ENCODE peak calls at places on chromosomes 7 and 10, in five cellular contexts. One of them, this sample, is unnamed.

GRCh38 chr7:131327049-131327625 is 539 bp upstream of the MKLN1 start:
- DNase-seq in activated CD4-positive, alpha-beta T cell treated with anti-CD3 and anti-CD28 coated beads for 4 hours: no peak
- DNase-seq in lower lobe of right lung: peak
- DNase-seq in T-helper 2 cell: peak
- DNase-seq in PC-3: peak
- DNase-seq in this sample: peak

GRCh38 chr7:31129067-31129466 is 77.0 kb downstream of the ADCYAP1R1 start:
- DNase-seq in T-helper 2 cell: no peak
- DNase-seq in activated CD4-positive, alpha-beta T cell treated with anti-CD3 and anti-CD28 coated beads for 4 hours: no peak
- DNase-seq in PC-3: peak
- DNase-seq in lower lobe of right lung: no peak
- DNase-seq in this sample: no peak

GRCh38 chr10:34768972-34769330 is 46.1 kb downstream of the PARD3 start:
- DNase-seq in T-helper 2 cell: no peak
- DNase-seq in PC-3: no peak
- DNase-seq in activated CD4-positive, alpha-beta T cell treated with anti-CD3 and anti-CD28 coated beads for 4 hours: no peak
- DNase-seq in lower lobe of right lung: no peak
- DNase-seq in this sample: no peak

GRCh38 chr10:98344589-98345038 is 70.4 kb downstream of the PYROXD2 start:
- DNase-seq in activated CD4-positive, alpha-beta T cell treated with anti-CD3 and anti-CD28 coated beads for 4 hours: no peak
- DNase-seq in T-helper 2 cell: no peak
- DNase-seq in lower lobe of right lung: peak
- DNase-seq in PC-3: no peak
- DNase-seq in this sample: no peak

GRCh38 chr10:26556756-26557640 is 118.9 kb downstream of the APBB1IP start:
- DNase-seq in activated CD4-positive, alpha-beta T cell treated with anti-CD3 and anti-CD28 coated beads for 4 hours: peak
- DNase-seq in T-helper 2 cell: peak
- DNase-seq in PC-3: peak
- DNase-seq in lower lobe of right lung: no peak
- DNase-seq in this sample: peak

GRCh38 chr7:97851725-97852124 is 20.5 kb downstream of the ASNS start:
- DNase-seq in activated CD4-positive, alpha-beta T cell treated with anti-CD3 and anti-CD28 coated beads for 4 hours: no peak
- DNase-seq in lower lobe of right lung: no peak
- DNase-seq in T-helper 2 cell: no peak
- DNase-seq in PC-3: no peak
- DNase-seq in this sample: no peak

GRCh38 chr7:45893374-45893995 is 5.2 kb downstream of the IGFBP1 start:
- DNase-seq in activated CD4-positive, alpha-beta T cell treated with anti-CD3 and anti-CD28 coated beads for 4 hours: no peak
- DNase-seq in T-helper 2 cell: no peak
- DNase-seq in lower lobe of right lung: no peak
- DNase-seq in PC-3: no peak
- DNase-seq in this sample: no peak

GRCh38 chr7:98467570-98468312 is 66.9 kb upstream of the BAIAP2L1 start:
- DNase-seq in PC-3: no peak
- DNase-seq in activated CD4-positive, alpha-beta T cell treated with anti-CD3 and anti-CD28 coated beads for 4 hours: no peak
- DNase-seq in lower lobe of right lung: no peak
- DNase-seq in T-helper 2 cell: no peak
- DNase-seq in this sample: no peak

GRCh38 chr10:114917927-114918672 is 19.9 kb upstream of the TRUB1 start:
- DNase-seq in activated CD4-positive, alpha-beta T cell treated with anti-CD3 and anti-CD28 coated beads for 4 hours: no peak
- DNase-seq in lower lobe of right lung: no peak
- DNase-seq in T-helper 2 cell: no peak
- DNase-seq in PC-3: peak
- DNase-seq in this sample: no peak

GRCh38 chr10:69952069-69952800 is 100.4 kb upstream of the MACROH2A2 start:
- DNase-seq in PC-3: no peak
- DNase-seq in T-helper 2 cell: no peak
- DNase-seq in lower lobe of right lung: no peak
- DNase-seq in activated CD4-positive, alpha-beta T cell treated with anti-CD3 and anti-CD28 coated beads for 4 hours: no peak
- DNase-seq in this sample: no peak

This sample was measured in NCI-H446.